ENCODE peak calls at places on chromosomes 6 and 20, in seven cellular contexts. O is mammary epithelial cell, E is heart left ventricle, M is hepatocyte, S is heart right ventricle, V is upper lobe of right lung, D is left lung. Z is an unnamed sample.

GRCh38 chr6:82906951-82907350 is 158.7 kb downstream of the UBE3D start:
- DNase-seq in O (peak; percentile 64), E (no peak), M (peak; percentile 16), S (no peak), V (no peak), D (no peak), Z (no peak)

GRCh38 chr6:139161817-139162284 is 27.0 kb downstream of the HECA start:
- DNase-seq in O (no peak), E (no peak), M (no peak), S (no peak), V (no peak), D (no peak), Z (peak; percentile 31)

GRCh38 chr6:142627474-142627873 is 317.5 kb downstream of the HIVEP2 start:
- DNase-seq in O (no peak), E (no peak), M (no peak), S (no peak), V (no peak), D (no peak), Z (no peak)

GRCh38 chr6:153145591-153145990 is 14.5 kb upstream of the RGS17 start:
- DNase-seq in O (no peak), E (no peak), M (no peak), S (no peak), V (peak; percentile 34), D (no peak), Z (no peak)

GRCh38 chr20:58889334-58890072 is 37.0 kb downstream of the GNAS start:
- DNase-seq in O (no peak), E (no peak), M (peak; percentile 37), S (no peak), V (no peak), D (no peak), Z (no peak)

GRCh38 chr20:8400461-8400860 is 268.4 kb downstream of the PLCB1 start:
- DNase-seq in O (no peak), E (no peak), M (no peak), S (no peak), V (no peak), D (no peak), Z (no peak)

GRCh38 chr6:79040083-79040482 is 38.0 kb downstream of the PHIP start:
- DNase-seq in O (peak; percentile 9), E (no peak), M (no peak), S (no peak), V (no peak), D (no peak), Z (no peak)

GRCh38 chr6:13559251-13559650 is 15.2 kb upstream of the SIRT5 start:
- DNase-seq in O (peak; percentile 56), E (no peak), M (no peak), S (no peak), V (no peak), D (no peak), Z (no peak)

GRCh38 chr6:128519931-128520435 is 416 bp downstream of the PTPRK start:
- DNase-seq in O (peak; percentile 75), E (peak; percentile 65), M (no peak), S (peak; percentile 44), V (peak; percentile 86), D (peak; percentile 37), Z (peak; percentile 62)

GRCh38 chr6:111623046-111623718 is 17.5 kb upstream of the TRAF3IP2 start:
- DNase-seq in O (peak; percentile 94), E (no peak), M (no peak), S (no peak), V (peak; percentile 35), D (no peak), Z (no peak)

GRCh38 chr20:2986466-2986865 is 57.0 kb upstream of the GNRH2 start:
- DNase-seq in O (peak; percentile 74), E (no peak), M (no peak), S (no peak), V (no peak), D (no peak), Z (no peak)

GRCh38 chr20:37734228-37734980 is 40.6 kb downstream of the CTNNBL1 start:
- DNase-seq in O (no peak), E (no peak), M (no peak), S (no peak), V (no peak), D (no peak), Z (no peak)

GRCh38 chr20:17848649-17849048 is 119.9 kb downstream of the SNX5 start:
- DNase-seq in O (no peak), E (no peak), M (no peak), S (no peak), V (no peak), D (no peak), Z (no peak)

GRCh38 chr6:121305957-121306607 is 28.2 kb downstream of the TBC1D32 start:
- DNase-seq in O (peak; percentile 30), E (no peak), M (peak; percentile 49), S (no peak), V (no peak), D (no peak), Z (peak; percentile 63)

GRCh38 chr6:157329829-157330228 is 6.5 kb upstream of the TMEM242 start:
- DNase-seq in O (peak; percentile 78), E (no peak), M (no peak), S (no peak), V (no peak), D (no peak), Z (no peak)

GRCh38 chr6:56350857-56351256 is 103.5 kb upstream of the COL21A1 start:
- DNase-seq in O (no peak), E (no peak), M (no peak), S (no peak), V (no peak), D (no peak), Z (no peak)

GRCh38 chr6:53259860-53260580 is 88.7 kb downstream of the ELOVL5 start:
- DNase-seq in O (no peak), E (no peak), M (no peak), S (no peak), V (no peak), D (no peak), Z (no peak)

GRCh38 chr6:53258076-53258773 is 90.5 kb downstream of the ELOVL5 start:
- DNase-seq in O (no peak), E (no peak), M (no peak), S (no peak), V (no peak), D (no peak), Z (no peak)

GRCh38 chr6:53257001-53257400 is 91.7 kb downstream of the ELOVL5 start:
- DNase-seq in O (no peak), E (no peak), M (no peak), S (no peak), V (no peak), D (no peak), Z (no peak)

GRCh38 chr6:53258774-53259155 is 90.0 kb downstream of the ELOVL5 start:
- DNase-seq in O (no peak), E (no peak), M (no peak), S (no peak), V (no peak), D (no peak), Z (no peak)

DNA sequence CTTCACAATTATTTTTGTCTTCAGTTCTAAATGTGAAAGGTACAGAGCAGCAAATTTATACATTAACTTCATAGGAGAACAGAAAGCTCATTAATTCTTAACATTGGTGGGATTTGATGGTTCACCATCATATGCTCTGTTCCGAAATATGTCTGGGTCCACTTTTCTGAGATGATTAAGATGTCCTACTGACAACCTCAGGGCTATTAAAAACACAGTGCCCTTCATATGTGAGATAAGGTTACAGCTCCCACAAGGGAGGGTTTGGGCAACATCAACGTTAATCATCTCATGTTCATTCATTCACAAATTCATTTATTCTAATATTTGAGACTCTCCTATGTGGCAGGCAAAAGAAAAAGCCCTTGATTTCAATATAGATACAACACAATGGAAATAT is 91.2 kb downstream of the ELOVL5 start:
- DNase-seq in O (no peak), E (no peak), M (no peak), S (no peak), V (no peak), D (no peak), Z (no peak)
- H3K9me3 ChIP-seq in O (no peaks in the 10 kb centered on the region), E (no peaks in the 10 kb centered on the region), M (no peaks in the 10 kb centered on the region), S (no peaks in the 10 kb centered on the region), V (no peaks in the 10 kb centered on the region), D (no peaks in the 10 kb centered on the region), Z (no peaks in the 10 kb centered on the region)

GRCh38 chr6:90434096-90434495 is 137.5 kb upstream of the BACH2 start:
- DNase-seq in O (no peak), E (no peak), M (no peak), S (no peak), V (no peak), D (no peak), Z (no peak)
- H3K9me3 ChIP-seq in O (peaks cover 10% of the 10 kb centered on the region), E (peaks cover 16% of the 10 kb centered on the region), M (no peaks in the 10 kb centered on the region), S (no peaks in the 10 kb centered on the region), V (peaks cover 6% of the 10 kb centered on the region), D (peaks cover 26% of the 10 kb centered on the region), Z (no peaks in the 10 kb centered on the region)

GRCh38 chr20:30816182-30816645 is 441.2 kb upstream of the DEFB115 start:
- DNase-seq in O (no peak), E (peak; percentile 47), M (no peak), S (peak; percentile 52), V (no peak), D (no peak), Z (no peak)

GRCh38 chr20:30812739-30813411 is 444.6 kb upstream of the DEFB115 start:
- DNase-seq in O (no peak), E (no peak), M (no peak), S (no peak), V (no peak), D (no peak), Z (no peak)

GRCh38 chr20:30811896-30812671 is 445.4 kb upstream of the DEFB115 start:
- DNase-seq in O (peak; percentile 59), E (peak; percentile 47), M (no peak), S (peak; percentile 24), V (peak; percentile 78), D (peak; percentile 63), Z (no peak)

GRCh38 chr20:30815577-30816181 is 441.8 kb upstream of the DEFB115 start:
- DNase-seq in O (no peak), E (no peak), M (no peak), S (no peak), V (no peak), D (no peak), Z (no peak)
- H3K9me3 ChIP-seq in O (peaks cover 48% of the 10 kb centered on the region), E (peaks cover 5% of the 10 kb centered on the region), M (peaks cover 17% of the 10 kb centered on the region), S (no peaks in the 10 kb centered on the region), V (no peaks in the 10 kb centered on the region), D (peaks cover 35% of the 10 kb centered on the region), Z (peaks cover 7% of the 10 kb centered on the region)

GRCh38 chr6:32173051-32173727 is 2.7 kb downstream of the AGPAT1 start:
- DNase-seq in O (no peak), E (no peak), M (no peak), S (no peak), V (no peak), D (no peak), Z (no peak)
- H3K9me3 ChIP-seq in O (no peaks in the 10 kb centered on the region), E (no peaks in the 10 kb centered on the region), M (no peaks in the 10 kb centered on the region), S (no peaks in the 10 kb centered on the region), V (no peaks in the 10 kb centered on the region), D (no peaks in the 10 kb centered on the region), Z (no peaks in the 10 kb centered on the region)

DNA sequence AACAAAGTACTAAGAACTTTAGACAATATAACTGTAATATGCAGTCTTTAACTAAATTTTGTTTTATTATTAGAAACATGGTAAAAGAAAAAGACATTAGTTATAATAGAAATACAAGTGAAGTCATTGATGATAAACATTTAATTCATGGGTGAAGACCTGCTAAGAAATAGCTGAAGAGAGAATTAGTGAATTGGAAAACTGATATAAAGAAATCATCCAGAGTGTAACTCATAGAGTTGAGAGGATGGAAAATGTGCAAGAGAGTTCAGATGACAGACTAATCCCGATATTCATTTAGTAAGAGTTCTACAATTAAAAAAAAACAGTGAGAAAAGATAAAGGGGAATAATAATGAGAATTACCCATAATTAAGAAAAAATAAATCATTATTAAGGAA is 220.7 kb upstream of the THBS2 start:
- DNase-seq in O (no peak), E (no peak), M (no peak), S (no peak), V (no peak), D (no peak), Z (no peak)
- H3K9me3 ChIP-seq in O (peaks cover 2% of the 10 kb centered on the region), E (peaks cover 44% of the 10 kb centered on the region), M (no peaks in the 10 kb centered on the region), S (no peaks in the 10 kb centered on the region), V (peaks cover 7% of the 10 kb centered on the region), D (peaks cover 39% of the 10 kb centered on the region), Z (no peaks in the 10 kb centered on the region)

Z was measured in small intestine.